ENCODE peak calls at places on chromosomes 2 and 18, in four cellular contexts. Q, H, V and A are unnamed samples.

GRCh38 chr2:26018184-26018716 is 15.6 kb upstream of the RAB10 start:
- DNase-seq in Q (peak; percentile 78), H (peak; percentile 42), V (no peak), A (peak; percentile 48)

GRCh38 chr2:121018136-121019057 is 266.6 kb downstream of the TFCP2L1 start:
- DNase-seq in Q (peak; percentile 62), H (no peak), V (no peak), A (no peak)

GRCh38 chr18:3340682-3341097 is 78.8 kb downstream of the MYL12B start:
- DNase-seq in Q (no peak), H (peak; percentile 18), V (no peak), A (no peak)

GRCh38 chr2:120952318-120952717 is 216.7 kb downstream of the GLI2 start:
- DNase-seq in Q (no peak), H (no peak), V (no peak), A (no peak)

GRCh38 chr2:133640103-133640502 is 71.8 kb upstream of the NCKAP5 start:
- DNase-seq in Q (no peak), H (no peak), V (no peak), A (no peak)

GRCh38 chr2:152038451-152038958 is 60.3 kb downstream of the CACNB4 start:
- DNase-seq in Q (no peak), H (no peak), V (no peak), A (no peak)

GRCh38 chr2:104755026-104755856 is 98.7 kb upstream of the POU3F3 start:
- DNase-seq in Q (no peak), H (no peak), V (no peak), A (no peak)

GRCh38 chr2:199692489-199692888 is 158.5 kb downstream of the FTCDNL1 start:
- DNase-seq in Q (no peak), H (no peak), V (no peak), A (peak; percentile 30)

GRCh38 chr2:63053889-63054725 is 3.5 kb downstream of the OTX1 start:
- DNase-seq in Q (no peak), H (no peak), V (no peak), A (no peak)

DNA sequence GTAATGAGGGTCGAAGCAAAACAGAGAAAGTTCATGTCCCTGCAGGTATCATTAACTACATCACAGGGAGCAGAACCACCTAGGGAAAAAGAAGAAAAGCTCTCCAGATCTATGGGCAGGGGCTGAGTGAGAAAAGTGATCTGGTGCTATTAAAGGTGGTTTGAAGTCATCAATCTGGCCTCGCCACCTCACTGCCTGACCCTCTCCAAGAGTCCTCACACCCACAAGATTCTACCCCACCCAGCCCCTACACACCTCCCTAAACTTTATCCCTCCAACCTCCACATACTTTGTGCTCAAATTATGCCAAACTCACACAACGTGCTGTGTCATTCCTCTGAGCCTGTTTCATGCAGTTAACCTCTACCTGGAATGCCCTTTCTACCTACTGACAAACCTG is 2.2 kb downstream of the GALNT14 start:
- DNase-seq in Q (no peak), H (no peak), V (no peak), A (no peak)
- TF ChIP-seq FOXK2 in Q (no peak), H (no peak), V (no peak), A (no peak)

DNA sequence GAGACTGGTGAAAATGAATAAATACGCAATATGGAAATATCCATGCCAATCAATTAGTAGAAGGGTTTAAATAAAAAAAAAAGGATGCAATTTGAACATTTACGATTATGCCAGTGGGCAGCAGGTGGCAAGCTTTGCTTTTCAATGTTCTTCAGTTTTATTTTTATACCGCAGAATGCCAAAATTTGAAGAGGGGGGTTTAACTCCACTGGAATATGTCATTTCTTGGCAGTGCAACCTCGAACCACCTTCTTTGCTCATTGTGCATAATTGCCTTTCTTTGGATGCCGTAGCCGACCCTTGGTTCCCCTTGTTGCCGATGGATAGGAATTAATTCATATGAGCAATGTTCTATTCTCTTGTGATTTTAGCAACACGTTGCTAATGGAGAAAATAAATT is 88.0 kb downstream of the LTBP1 start:
- DNase-seq in Q (no peak), H (no peak), V (no peak), A (no peak)
- TF ChIP-seq FOXK2 in Q (no peak), H (no peak), V (no peak), A (no peak)

GRCh38 chr18:36130883-36131653 is 1.4 kb downstream of the ELP2 start:
- DNase-seq in Q (peak; percentile 24), H (no peak), V (no peak), A (no peak)

GRCh38 chr18:36128907-36129299 is 237 bp downstream of the SLC39A6 start:
- DNase-seq in Q (no peak), H (no peak), V (no peak), A (no peak)

GRCh38 chr18:36131692-36132483 is 2.2 kb downstream of the ELP2 start:
- DNase-seq in Q (no peak), H (no peak), V (no peak), A (no peak)

GRCh38 chr18:36129300-36130038 is at the start of the genes ELP2 and SLC39A6:
- DNase-seq in Q (peak; percentile 99), H (peak; percentile 100), V (peak; percentile 76), A (peak; percentile 91)

DNA sequence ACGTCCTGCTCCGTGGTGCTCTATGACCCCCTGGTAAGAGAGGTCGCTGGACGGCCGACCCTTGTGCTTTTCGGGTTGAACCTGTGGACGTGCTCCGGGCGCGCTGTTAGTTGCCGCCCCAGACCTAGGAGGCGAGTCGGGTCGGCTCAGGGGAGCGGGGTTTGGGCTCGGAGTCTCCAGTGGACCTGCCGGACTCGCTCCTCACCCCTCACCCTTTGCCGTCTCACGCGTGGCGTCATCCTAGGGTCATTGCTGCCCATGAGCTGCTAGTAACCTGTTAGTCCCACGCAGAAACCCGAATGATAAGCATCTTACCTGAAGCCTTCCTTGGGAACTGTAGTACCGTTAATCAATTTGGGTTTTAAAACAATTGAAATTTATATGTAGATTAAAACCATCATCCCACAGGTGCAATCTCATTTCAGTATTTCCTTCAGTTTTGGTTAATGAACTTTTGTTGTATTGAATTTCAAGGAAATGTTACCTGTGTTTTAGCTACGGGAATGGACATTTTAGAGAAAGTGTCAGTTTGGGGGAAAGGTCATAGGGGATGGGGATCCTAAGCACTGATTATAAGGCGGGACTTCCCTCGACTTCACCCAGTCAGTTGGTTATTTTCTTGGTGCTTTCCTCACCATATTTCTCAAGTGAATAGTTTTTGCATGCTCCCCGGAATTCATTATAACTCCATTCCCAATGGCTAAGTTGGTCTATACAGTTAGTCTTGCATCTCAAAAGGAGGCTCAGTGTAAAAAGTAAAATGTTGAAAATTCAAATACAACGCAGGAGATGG is 536 bp downstream of the ELP2 start:
- DNase-seq in Q (peak; percentile 31), H (peak; percentile 20), V (no peak), A (no peak)
- TF ChIP-seq FOXK2 in Q (no peak), H (no peak), V (no peak), A (no peak)

GRCh38 chr18:34626404-34627137 is 83.5 kb upstream of the DTNA start:
- DNase-seq in Q (no peak), H (no peak), V (no peak), A (no peak)
- TF ChIP-seq FOXK2 in Q (no peak), H (no peak), V (no peak), A (no peak)

GRCh38 chr2:11080253-11081115 is 74.8 kb upstream of the SLC66A3 start:
- DNase-seq in Q (no peak), H (no peak), V (no peak), A (no peak)
- TF ChIP-seq FOXK2 in Q (no peak), H (no peak), V (no peak), A (no peak)

GRCh38 chr2:88097192-88097591 is 29.6 kb downstream of the SMYD1 start:
- DNase-seq in Q (no peak), H (no peak), V (no peak), A (no peak)

GRCh38 chr2:88097891-88098557 is 29.8 kb downstream of the FABP1 start:
- DNase-seq in Q (no peak), H (no peak), V (no peak), A (no peak)

GRCh38 chr2:88100489-88100858 is 27.4 kb downstream of the FABP1 start:
- DNase-seq in Q (no peak), H (no peak), V (no peak), A (no peak)

GRCh38 chr2:88098558-88098900 is 29.3 kb downstream of the FABP1 start:
- DNase-seq in Q (no peak), H (no peak), V (no peak), A (no peak)

GRCh38 chr2:88099798-88100488 is 27.9 kb downstream of the FABP1 start:
- DNase-seq in Q (peak; percentile 94), H (peak; percentile 85), V (no peak), A (no peak)
- TF ChIP-seq FOXK2 in Q (no peak), H (no peak), V (no peak), A (no peak)

DNA sequence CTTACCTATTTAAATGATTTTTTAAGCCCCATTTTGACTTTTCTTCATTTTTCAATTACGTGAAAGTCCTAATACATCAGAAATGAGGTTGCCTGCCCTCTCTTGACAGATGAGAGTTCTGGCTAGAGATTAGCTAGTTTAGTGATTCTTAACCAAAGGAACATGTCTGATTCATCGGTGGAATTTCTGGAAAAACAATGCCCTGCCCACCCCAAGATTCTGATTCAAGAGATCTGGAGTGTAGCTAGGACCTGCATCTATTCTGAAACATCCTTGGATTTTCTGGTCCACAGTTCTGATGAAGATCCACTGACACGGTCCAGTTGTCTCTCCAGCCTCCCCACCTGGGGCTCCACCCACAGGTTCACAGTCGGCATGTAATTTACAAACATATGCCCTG is 111.2 kb downstream of the KLF7 start:
- DNase-seq in Q (no peak), H (no peak), V (no peak), A (no peak)
- TF ChIP-seq FOXK2 in Q (no peak), H (no peak), V (no peak), A (no peak)

GRCh38 chr2:162343824-162344616 is at the start of gene GCA:
- DNase-seq in Q (peak; percentile 47), H (peak; percentile 95), V (peak; percentile 93), A (peak; percentile 97)

GRCh38 chr2:162340822-162341221 is 3.1 kb upstream of the GCA start:
- DNase-seq in Q (no peak), H (no peak), V (no peak), A (no peak)

GRCh38 chr2:162342841-162343240 is 1.1 kb upstream of the GCA start:
- DNase-seq in Q (no peak), H (no peak), V (no peak), A (no peak)

GRCh38 chr2:162343492-162343823 is 474 bp upstream of the GCA start:
- DNase-seq in Q (no peak), H (no peak), V (no peak), A (no peak)

GRCh38 chr2:162344617-162344950 is 652 bp downstream of the GCA start:
- DNase-seq in Q (no peak), H (no peak), V (no peak), A (peak; percentile 10)
- TF ChIP-seq FOXK2 in Q (no peak), H (no peak), V (no peak), A (no peak)